ENCODE peak calls at places on chromosomes 13 and 19, in six cellular contexts. One of them, this sample, is unnamed.

GRCh38 chr19:40249201-40249600 is 22.7 kb upstream of the CCNP start:
- DNase-seq in HFF-Myc: no peak
- DNase-seq in GM10248: no peak
- DNase-seq in cardiac fibroblast: no peak
- DNase-seq in ovary: no peak
- DNase-seq in tibial artery: no peak
- DNase-seq in this sample: no peak

GRCh38 chr19:1763648-1764292 is 10.5 kb downstream of the ONECUT3 start:
- DNase-seq in GM10248: no peak
- DNase-seq in cardiac fibroblast: no peak
- DNase-seq in ovary: no peak
- DNase-seq in HFF-Myc: no peak
- DNase-seq in tibial artery: no peak
- DNase-seq in this sample: no peak

GRCh38 chr13:110644892-110645521 is 29.7 kb downstream of the NAXD start:
- DNase-seq in GM10248: peak
- DNase-seq in cardiac fibroblast: peak
- DNase-seq in tibial artery: peak
- DNase-seq in HFF-Myc: peak
- DNase-seq in ovary: peak
- DNase-seq in this sample: peak

GRCh38 chr13:80161219-80161618 is 179.7 kb downstream of the SPRY2 start:
- DNase-seq in tibial artery: no peak
- DNase-seq in ovary: no peak
- DNase-seq in HFF-Myc: no peak
- DNase-seq in cardiac fibroblast: no peak
- DNase-seq in GM10248: no peak
- DNase-seq in this sample: no peak

GRCh38 chr13:91346848-91347211 is 657 bp upstream of the MIR17HG start:
- DNase-seq in GM10248: peak
- DNase-seq in cardiac fibroblast: peak
- DNase-seq in ovary: peak
- DNase-seq in tibial artery: no peak
- DNase-seq in HFF-Myc: no peak
- DNase-seq in this sample: no peak

GRCh38 chr13:26985285-26985878 is 186.2 kb downstream of the USP12 start:
- DNase-seq in GM10248: peak
- DNase-seq in HFF-Myc: peak
- DNase-seq in cardiac fibroblast: peak
- DNase-seq in tibial artery: peak
- DNase-seq in ovary: peak
- DNase-seq in this sample: peak

GRCh38 chr13:73658639-73659038 is 475.6 kb downstream of the KLF12 start:
- DNase-seq in GM10248: no peak
- DNase-seq in tibial artery: no peak
- DNase-seq in cardiac fibroblast: no peak
- DNase-seq in HFF-Myc: no peak
- DNase-seq in ovary: no peak
- DNase-seq in this sample: no peak

GRCh38 chr13:97043302-97043701 is 49.0 kb upstream of the OXGR1 start:
- DNase-seq in cardiac fibroblast: peak
- DNase-seq in HFF-Myc: peak
- DNase-seq in ovary: no peak
- DNase-seq in GM10248: no peak
- DNase-seq in tibial artery: no peak
- DNase-seq in this sample: no peak

GRCh38 chr13:43786472-43786765 is 353 bp downstream of the ENOX1 start:
- DNase-seq in tibial artery: no peak
- DNase-seq in ovary: no peak
- DNase-seq in GM10248: no peak
- DNase-seq in HFF-Myc: no peak
- DNase-seq in cardiac fibroblast: no peak
- DNase-seq in this sample: no peak

GRCh38 chr13:43787518-43787891 is 733 bp upstream of the ENOX1 start:
- DNase-seq in ovary: no peak
- DNase-seq in cardiac fibroblast: no peak
- DNase-seq in tibial artery: no peak
- DNase-seq in GM10248: no peak
- DNase-seq in HFF-Myc: no peak
- DNase-seq in this sample: no peak

GRCh38 chr13:43785681-43786471 is 896 bp downstream of the ENOX1 start:
- DNase-seq in GM10248: peak
- DNase-seq in tibial artery: peak
- DNase-seq in HFF-Myc: no peak
- DNase-seq in ovary: peak
- DNase-seq in cardiac fibroblast: peak
- DNase-seq in this sample: no peak

GRCh38 chr13:43787998-43788397 is 1.2 kb upstream of the ENOX1 start:
- DNase-seq in HFF-Myc: no peak
- DNase-seq in cardiac fibroblast: peak
- DNase-seq in tibial artery: no peak
- DNase-seq in ovary: no peak
- DNase-seq in GM10248: peak
- DNase-seq in this sample: no peak

DNA sequence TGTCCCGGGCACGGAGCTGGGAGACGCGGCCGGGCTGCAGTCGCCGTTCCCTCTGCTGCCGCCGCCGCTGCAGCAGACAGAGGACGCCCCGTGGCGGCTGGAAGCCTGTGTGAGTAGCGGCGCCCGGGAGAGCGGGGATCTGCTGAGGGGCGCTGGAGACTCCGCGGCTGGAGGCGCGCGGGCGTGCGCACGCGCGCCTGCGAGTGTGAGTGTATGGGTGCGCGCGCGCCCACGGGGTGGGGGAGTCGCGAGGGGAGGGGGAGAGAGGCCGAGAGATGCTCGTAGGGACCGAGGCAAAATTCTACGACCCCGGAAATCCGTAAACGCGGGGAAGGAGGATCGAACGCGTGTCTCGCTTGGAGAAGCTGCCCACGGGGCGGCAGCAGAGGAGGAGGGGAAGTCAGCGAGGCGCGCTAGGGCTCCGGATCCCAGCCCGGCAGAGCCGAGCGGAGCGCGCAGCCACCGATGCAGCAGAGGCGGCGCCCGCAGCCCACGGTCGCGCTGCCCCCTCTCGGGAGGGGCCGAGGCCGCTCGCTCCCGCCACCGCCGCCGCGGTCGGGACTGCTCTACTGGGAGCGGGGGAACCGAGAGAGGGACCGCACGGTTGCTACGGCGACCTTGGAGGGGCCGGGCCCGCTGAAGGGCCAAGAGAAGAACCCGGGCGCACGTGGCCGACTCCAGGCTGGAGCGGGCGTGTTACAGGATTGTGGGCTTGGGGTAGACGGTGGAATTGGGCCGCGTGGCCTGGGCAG is at the start of gene ENOX1:
- DNase-seq in cardiac fibroblast: peak
- DNase-seq in tibial artery: peak
- DNase-seq in GM10248: peak
- DNase-seq in HFF-Myc: no peak
- DNase-seq in ovary: peak
- DNase-seq in this sample: no peak
- TF ChIP-seq CTCF in cardiac fibroblast: peak
- TF ChIP-seq CTCF in tibial artery: no peak
- TF ChIP-seq CTCF in GM10248: peak
- TF ChIP-seq CTCF in HFF-Myc: peak
- TF ChIP-seq CTCF in ovary: peak
- TF ChIP-seq CTCF in this sample: no peak

DNA sequence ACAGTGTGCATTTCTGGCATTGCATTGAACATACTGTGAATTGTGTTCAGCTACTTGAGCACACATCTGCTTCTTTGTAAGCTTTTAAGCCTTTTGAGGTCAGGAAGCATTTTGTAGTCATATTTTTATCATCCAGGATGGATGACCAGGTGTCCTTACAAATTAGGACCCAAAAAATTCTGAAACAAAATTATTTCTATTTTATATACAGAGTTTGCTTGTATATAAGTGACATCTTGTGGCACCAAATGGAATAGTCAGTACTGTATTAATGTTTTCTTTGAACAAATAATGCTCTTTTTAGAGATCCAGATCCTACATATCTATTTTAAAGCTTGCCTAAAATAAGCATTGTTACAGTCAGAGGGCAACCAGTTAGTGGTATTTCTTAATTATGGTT is 9.5 kb upstream of the SUPT20H start:
- DNase-seq in tibial artery: no peak
- DNase-seq in GM10248: no peak
- DNase-seq in HFF-Myc: no peak
- DNase-seq in ovary: no peak
- DNase-seq in cardiac fibroblast: peak
- DNase-seq in this sample: no peak
- TF ChIP-seq CTCF in tibial artery: no peak
- TF ChIP-seq CTCF in GM10248: peak
- TF ChIP-seq CTCF in HFF-Myc: no peak
- TF ChIP-seq CTCF in ovary: no peak
- TF ChIP-seq CTCF in cardiac fibroblast: peak
- TF ChIP-seq CTCF in this sample: no peak

GRCh38 chr19:38076337-38076736 is 147.7 kb downstream of the DPF1 start:
- DNase-seq in cardiac fibroblast: no peak
- DNase-seq in tibial artery: no peak
- DNase-seq in HFF-Myc: no peak
- DNase-seq in GM10248: no peak
- DNase-seq in ovary: no peak
- DNase-seq in this sample: no peak

GRCh38 chr19:38070573-38070972 is 153.4 kb downstream of the DPF1 start:
- DNase-seq in HFF-Myc: no peak
- DNase-seq in GM10248: no peak
- DNase-seq in tibial artery: no peak
- DNase-seq in cardiac fibroblast: peak
- DNase-seq in ovary: no peak
- DNase-seq in this sample: no peak

GRCh38 chr19:38072776-38073411 is 151.1 kb downstream of the DPF1 start:
- DNase-seq in HFF-Myc: no peak
- DNase-seq in tibial artery: no peak
- DNase-seq in ovary: no peak
- DNase-seq in GM10248: no peak
- DNase-seq in cardiac fibroblast: no peak
- DNase-seq in this sample: no peak

GRCh38 chr19:38071647-38072046 is 152.4 kb downstream of the DPF1 start:
- DNase-seq in tibial artery: no peak
- DNase-seq in ovary: no peak
- DNase-seq in HFF-Myc: no peak
- DNase-seq in cardiac fibroblast: no peak
- DNase-seq in GM10248: no peak
- DNase-seq in this sample: no peak

DNA sequence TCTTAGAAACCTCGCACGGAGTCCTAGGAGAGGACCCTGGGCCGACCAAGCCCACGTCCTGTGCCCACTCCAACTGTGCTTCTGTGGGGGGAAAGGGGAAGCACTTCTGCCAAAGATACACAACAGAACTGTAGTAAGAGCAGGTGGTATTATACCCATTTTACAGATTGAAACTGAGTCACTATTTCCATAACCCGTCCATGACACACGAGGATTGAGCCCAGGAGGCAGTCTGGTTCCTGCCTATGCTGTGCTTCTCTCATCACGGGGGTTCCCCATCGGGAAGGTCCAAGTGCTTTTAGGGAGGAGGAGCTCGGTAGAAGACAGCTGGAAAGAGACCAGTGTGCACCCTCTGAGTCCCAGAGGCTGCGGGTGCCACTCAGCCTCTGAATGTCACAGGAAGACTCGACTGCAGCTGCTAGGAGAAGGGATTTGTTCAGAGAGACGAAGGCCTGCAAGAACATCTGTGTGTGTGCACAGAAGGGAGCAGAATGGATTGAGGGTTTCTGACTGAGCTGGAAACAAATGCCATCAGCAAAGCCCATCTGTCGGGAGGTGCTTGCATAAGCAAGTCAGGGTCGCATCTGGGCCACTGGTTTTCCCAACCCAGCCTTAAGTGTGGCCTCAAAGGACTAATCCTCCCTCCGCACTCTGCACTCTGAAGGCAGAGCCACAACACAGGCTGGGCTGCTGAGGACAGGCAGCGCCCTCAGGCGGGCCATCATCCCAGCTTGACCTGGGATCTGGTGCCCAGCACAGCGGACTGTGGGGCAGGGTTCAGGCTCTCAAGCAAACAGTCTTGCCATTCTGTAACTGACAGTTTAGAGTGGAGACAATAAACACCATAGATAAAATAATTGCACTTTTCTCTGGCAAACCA is 150.0 kb downstream of the DPF1 start:
- DNase-seq in HFF-Myc: no peak
- DNase-seq in GM10248: no peak
- DNase-seq in ovary: no peak
- DNase-seq in cardiac fibroblast: no peak
- DNase-seq in tibial artery: no peak
- DNase-seq in this sample: no peak
- TF ChIP-seq CTCF in HFF-Myc: no peak
- TF ChIP-seq CTCF in GM10248: no peak
- TF ChIP-seq CTCF in ovary: no peak
- TF ChIP-seq CTCF in cardiac fibroblast: no peak
- TF ChIP-seq CTCF in tibial artery: no peak
- TF ChIP-seq CTCF in this sample: no peak

DNA sequence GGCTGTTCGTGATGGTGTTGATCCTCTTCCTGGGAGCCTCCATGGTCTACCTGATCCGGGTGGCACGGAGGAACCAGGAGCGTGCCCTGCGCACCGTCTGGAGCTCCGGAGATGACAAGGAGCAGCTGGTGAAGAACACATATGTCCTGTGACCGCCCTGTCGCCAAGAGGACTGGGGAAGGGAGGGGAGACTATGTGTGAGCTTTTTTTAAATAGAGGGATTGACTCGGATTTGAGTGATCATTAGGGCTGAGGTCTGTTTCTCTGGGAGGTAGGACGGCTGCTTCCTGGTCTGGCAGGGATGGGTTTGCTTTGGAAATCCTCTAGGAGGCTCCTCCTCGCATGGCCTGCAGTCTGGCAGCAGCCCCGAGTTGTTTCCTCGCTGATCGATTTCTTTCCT is 12.2 kb upstream of the C19orf33 start:
- DNase-seq in GM10248: no peak
- DNase-seq in tibial artery: no peak
- DNase-seq in HFF-Myc: no peak
- DNase-seq in ovary: no peak
- DNase-seq in cardiac fibroblast: no peak
- DNase-seq in this sample: no peak
- TF ChIP-seq CTCF in GM10248: no peak
- TF ChIP-seq CTCF in tibial artery: no peak
- TF ChIP-seq CTCF in HFF-Myc: no peak
- TF ChIP-seq CTCF in ovary: no peak
- TF ChIP-seq CTCF in cardiac fibroblast: no peak
- TF ChIP-seq CTCF in this sample: no peak

DNA sequence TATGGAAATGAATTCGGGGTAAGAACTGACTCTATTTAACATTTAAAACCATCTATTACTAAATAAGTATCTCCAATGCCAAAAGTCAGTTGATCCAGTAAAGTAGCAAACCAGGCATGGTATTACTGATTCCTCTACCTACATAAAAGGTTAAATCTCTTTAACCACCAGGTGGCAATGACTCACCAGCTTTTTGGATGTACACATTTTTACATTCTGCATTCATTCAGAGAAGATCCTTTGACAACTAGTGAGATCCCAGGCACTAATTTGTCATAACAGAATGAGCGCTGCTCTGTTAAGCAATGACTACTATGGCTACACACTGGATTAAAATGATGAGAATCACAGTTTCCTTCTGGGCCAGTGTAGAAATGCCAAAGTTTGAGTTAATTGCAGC is 329.8 kb upstream of the GPC6 start:
- DNase-seq in GM10248: no peak
- DNase-seq in tibial artery: no peak
- DNase-seq in cardiac fibroblast: peak
- DNase-seq in ovary: no peak
- DNase-seq in HFF-Myc: no peak
- DNase-seq in this sample: no peak
- TF ChIP-seq CTCF in GM10248: no peak
- TF ChIP-seq CTCF in tibial artery: no peak
- TF ChIP-seq CTCF in cardiac fibroblast: no peak
- TF ChIP-seq CTCF in ovary: no peak
- TF ChIP-seq CTCF in HFF-Myc: no peak
- TF ChIP-seq CTCF in this sample: no peak

GRCh38 chr19:48351341-48351752 is 12.4 kb downstream of the TMEM143 start:
- DNase-seq in HFF-Myc: no peak
- DNase-seq in ovary: peak
- DNase-seq in cardiac fibroblast: peak
- DNase-seq in tibial artery: peak
- DNase-seq in GM10248: peak
- DNase-seq in this sample: peak
- TF ChIP-seq CTCF in HFF-Myc: peak
- TF ChIP-seq CTCF in ovary: no peak
- TF ChIP-seq CTCF in cardiac fibroblast: peak
- TF ChIP-seq CTCF in tibial artery: peak
- TF ChIP-seq CTCF in GM10248: peak
- TF ChIP-seq CTCF in this sample: peak